ENCODE peak calls at places on chromosomes 13 and 19, in five cellular contexts. W is activated T-cell treated with anti-CD3 and anti-CD28 coated beads, Interleukin-2, amount 50 U/mL, for 24 hours; V is cardiac fibroblast; P is effector CD4-positive, alpha-beta T cell; Z is caudate nucleus. S is an unnamed sample.
A peak's percentile ranks its signal among the peaks of the same experiment; 100 is the strongest.

GRCh38 chr19:47309038-47309437 is 623 bp upstream of the C5AR1 start:
- DNase-seq in V (peak; percentile 56), P (no peak), Z (no peak), W (no peak), S (no peak)

GRCh38 chr19:5080030-5080644 is 111.2 kb downstream of the KDM4B start:
- DNase-seq in P (no peak), W (no peak), V (no peak), Z (no peak), S (no peak)

GRCh38 chr13:28012896-28013295 is 24.4 kb upstream of the URAD start:
- DNase-seq in P (no peak), Z (no peak), V (no peak), W (no peak), S (no peak)

GRCh38 chr13:44420376-44421220 is 47.0 kb downstream of the SERP2 start:
- DNase-seq in W (no peak), P (no peak), Z (no peak), V (no peak), S (no peak)

GRCh38 chr13:40384976-40385857 is 281.2 kb downstream of the FOXO1 start:
- DNase-seq in W (no peak), V (no peak), P (no peak), Z (no peak), S (no peak)

GRCh38 chr13:101231751-101232428 is 184.4 kb downstream of the NALCN start:
- DNase-seq in P (no peak), W (no peak), Z (no peak), V (peak; percentile 75), S (no peak)

GRCh38 chr19:58054792-58055482 is 4.1 kb upstream of the ZNF135 start:
- DNase-seq in Z (peak; percentile 49), W (no peak), V (peak; percentile 29), P (no peak), S (no peak)

GRCh38 chr13:29581666-29582065 is 13.8 kb downstream of the SLC7A1 start:
- DNase-seq in Z (no peak), P (no peak), W (no peak), V (no peak), S (no peak)

GRCh38 chr13:47337781-47338507 is 441.1 kb upstream of the HTR2A start:
- DNase-seq in W (no peak), V (peak; percentile 71), P (no peak), Z (no peak), S (no peak)

GRCh38 chr13:79710376-79710775 is 229.4 kb downstream of the NDFIP2 start:
- DNase-seq in W (no peak), Z (no peak), P (no peak), V (peak; percentile 65), S (no peak)